ENCODE peak calls at places on chromosomes 6 and 20, in nine cellular contexts. D, M, A, Z, C, S, J, W and Q are unnamed samples.

GRCh38 chr6:82893889-82894652 is 171.6 kb downstream of the UBE3D start:
- DNase-seq in J (no peak), S (no peak), C (no peak), D (no peak), A (no peak), W (no peak), Z (no peak), M (no peak), Q (no peak)

GRCh38 chr20:22346716-22347115 is 237.7 kb downstream of the FOXA2 start:
- DNase-seq in J (no peak), C (no peak), W (no peak), D (no peak), Z (peak; percentile 18), A (no peak), S (no peak), M (no peak), Q (no peak)

GRCh38 chr6:153003294-153003645 is 761 bp upstream of the MTRF1L start:
- DNase-seq in S (no peak), J (no peak), A (no peak), C (no peak), Z (peak; percentile 33), M (no peak), D (no peak), W (no peak), Q (no peak)

GRCh38 chr6:47130086-47130485 is 88.0 kb upstream of the ADGRF1 start:
- DNase-seq in W (no peak), S (no peak), C (no peak), J (no peak), A (no peak), Z (no peak), D (no peak), M (no peak), Q (no peak)

GRCh38 chr20:57195023-57195758 is 71.2 kb downstream of the BMP7 start:
- DNase-seq in Z (no peak), W (no peak), D (no peak), S (no peak), C (peak; percentile 79), A (no peak), J (no peak), M (no peak), Q (peak; percentile 65)

GRCh38 chr6:34333858-34334257 is 58.6 kb downstream of the NUDT3 start:
- DNase-seq in W (no peak), J (no peak), A (no peak), Z (no peak), C (no peak), M (no peak), S (no peak), D (no peak), Q (no peak)

GRCh38 chr6:151914475-151914874 is 107.0 kb downstream of the ESR1 start:
- DNase-seq in J (no peak), S (no peak), Z (peak; percentile 7), A (no peak), D (no peak), W (no peak), C (no peak), M (no peak), Q (no peak)

GRCh38 chr20:25084616-25085187 is 2.8 kb upstream of the VSX1 start:
- DNase-seq in D (no peak), A (no peak), C (peak; percentile 79), J (no peak), Z (no peak), M (no peak), W (no peak), S (no peak), Q (no peak)

GRCh38 chr6:16238658-16239089 is 287 bp downstream of the GMPR start:
- DNase-seq in W (no peak), D (no peak), Z (no peak), M (no peak), J (no peak), A (no peak), C (no peak), S (no peak), Q (no peak)

GRCh38 chr6:16238057-16238657 is at the start of gene GMPR:
- DNase-seq in M (peak; percentile 82), C (peak; percentile 97), W (peak; percentile 74), J (peak; percentile 84), D (peak; percentile 60), Z (no peak), A (peak; percentile 88), S (peak; percentile 83), Q (peak; percentile 96)

GRCh38 chr6:16240618-16241320 is 2.4 kb downstream of the GMPR start:
- DNase-seq in J (no peak), M (no peak), D (no peak), Z (no peak), W (no peak), C (no peak), A (no peak), S (no peak), Q (no peak)

GRCh38 chr6:16239798-16240123 is 1.4 kb downstream of the GMPR start:
- DNase-seq in Z (peak; percentile 40), A (no peak), W (no peak), S (no peak), D (no peak), J (no peak), C (no peak), M (no peak), Q (no peak)

DNA sequence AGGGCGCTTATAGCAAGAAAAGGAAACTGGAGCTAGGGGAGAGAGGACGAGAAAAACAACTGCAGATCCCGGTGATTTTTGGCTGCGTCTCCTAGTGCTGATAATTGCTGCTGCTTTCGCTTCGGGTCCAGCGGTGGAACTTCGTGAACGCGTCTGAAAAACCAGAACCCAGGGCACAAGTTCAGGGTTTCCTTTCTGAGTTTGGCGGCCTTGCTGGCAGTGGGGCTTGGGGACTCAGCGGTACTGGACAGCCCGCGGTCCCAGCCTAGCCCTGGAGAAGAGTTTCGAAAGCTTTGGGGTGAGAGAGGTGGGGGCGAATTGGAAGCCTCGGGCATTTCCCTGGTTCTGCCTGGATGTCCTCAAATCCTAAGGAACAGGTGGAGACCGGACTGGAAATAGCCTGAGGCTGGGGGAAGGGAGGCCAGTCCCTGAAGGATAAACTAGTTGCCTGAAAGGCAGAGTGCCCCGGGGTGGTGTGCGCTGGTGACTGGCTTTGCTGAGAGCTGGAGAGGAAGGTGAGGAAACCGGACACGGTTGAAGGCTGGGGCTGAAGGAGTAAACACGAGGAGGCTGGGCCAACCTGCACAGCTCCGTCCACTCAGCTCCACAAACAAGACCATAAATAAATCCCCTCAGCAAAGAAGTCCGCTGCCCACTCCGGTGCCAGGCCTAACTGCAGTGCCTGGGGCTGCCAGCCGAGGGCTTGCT is 857 bp downstream of the GMPR start:
- DNase-seq in J (peak; percentile 72), M (peak; percentile 70), C (peak; percentile 81), Z (no peak), S (peak; percentile 70), D (no peak), A (peak; percentile 80), W (peak; percentile 58), Q (peak; percentile 92)
- TF ChIP-seq POLR2A in J (no peak), M (peak; percentile 27), C (no peak), Z (no peak), S (no peak), D (no peak), A (no peak), W (peak; percentile 36), Q (no peak)

GRCh38 chr20:48825551-48825885 is 2.3 kb downstream of the PREX1 start:
- DNase-seq in S (no peak), J (no peak), C (no peak), M (no peak), D (no peak), A (no peak), Z (no peak), W (no peak), Q (no peak)
- TF ChIP-seq POLR2A in S (no peak), J (no peak), C (no peak), M (no peak), D (no peak), A (no peak), Z (no peak), W (no peak), Q (no peak)

GRCh38 chr20:35286077-35286898 is 1.7 kb upstream of the EIF6 start:
- DNase-seq in D (no peak), M (no peak), A (no peak), J (no peak), C (no peak), S (no peak), Z (peak; percentile 86), W (no peak), Q (no peak)

GRCh38 chr20:35285806-35286076 is 1.2 kb upstream of the EIF6 start:
- DNase-seq in D (no peak), J (no peak), S (no peak), Z (peak; percentile 64), C (no peak), W (no peak), M (no peak), A (no peak), Q (no peak)

GRCh38 chr20:35284992-35285805 is 627 bp upstream of the EIF6 start:
- DNase-seq in A (no peak), M (no peak), J (no peak), S (no peak), Z (no peak), C (no peak), W (no peak), D (no peak), Q (no peak)

GRCh38 chr20:35283441-35284266 is 918 bp downstream of the EIF6 start:
- DNase-seq in M (no peak), S (no peak), C (no peak), D (no peak), W (no peak), J (no peak), A (no peak), Z (no peak), Q (no peak)

GRCh38 chr20:35284267-35284991 is at the start of gene EIF6:
- DNase-seq in A (peak; percentile 82), W (peak; percentile 84), J (peak; percentile 85), M (peak; percentile 89), D (peak; percentile 72), Z (peak; percentile 99), C (peak; percentile 94), S (peak; percentile 91), Q (no peak)
- TF ChIP-seq POLR2A in A (no peak), W (peak; percentile 40), J (no peak), M (peak; percentile 73), D (no peak), Z (peak; percentile 94), C (peak; percentile 7), S (peak; percentile 69), Q (no peak)

GRCh38 chr20:38866265-38867061 is 59.8 kb upstream of the FAM83D start:
- DNase-seq in A (no peak), M (no peak), C (no peak), S (no peak), D (no peak), W (no peak), Z (no peak), J (no peak), Q (no peak)

GRCh38 chr20:38862226-38862625 is 56.7 kb downstream of the PPP1R16B start:
- DNase-seq in A (no peak), D (no peak), W (no peak), J (no peak), Z (no peak), C (no peak), S (no peak), M (no peak), Q (no peak)

GRCh38 chr20:38864662-38865061 is 59.2 kb downstream of the PPP1R16B start:
- DNase-seq in A (no peak), S (no peak), J (no peak), C (no peak), D (no peak), Z (no peak), M (no peak), W (no peak), Q (peak; percentile 73)

GRCh38 chr20:38861071-38861401 is 55.5 kb downstream of the PPP1R16B start:
- DNase-seq in J (no peak), W (no peak), C (no peak), D (no peak), A (no peak), M (no peak), S (no peak), Z (no peak), Q (no peak)

DNA sequence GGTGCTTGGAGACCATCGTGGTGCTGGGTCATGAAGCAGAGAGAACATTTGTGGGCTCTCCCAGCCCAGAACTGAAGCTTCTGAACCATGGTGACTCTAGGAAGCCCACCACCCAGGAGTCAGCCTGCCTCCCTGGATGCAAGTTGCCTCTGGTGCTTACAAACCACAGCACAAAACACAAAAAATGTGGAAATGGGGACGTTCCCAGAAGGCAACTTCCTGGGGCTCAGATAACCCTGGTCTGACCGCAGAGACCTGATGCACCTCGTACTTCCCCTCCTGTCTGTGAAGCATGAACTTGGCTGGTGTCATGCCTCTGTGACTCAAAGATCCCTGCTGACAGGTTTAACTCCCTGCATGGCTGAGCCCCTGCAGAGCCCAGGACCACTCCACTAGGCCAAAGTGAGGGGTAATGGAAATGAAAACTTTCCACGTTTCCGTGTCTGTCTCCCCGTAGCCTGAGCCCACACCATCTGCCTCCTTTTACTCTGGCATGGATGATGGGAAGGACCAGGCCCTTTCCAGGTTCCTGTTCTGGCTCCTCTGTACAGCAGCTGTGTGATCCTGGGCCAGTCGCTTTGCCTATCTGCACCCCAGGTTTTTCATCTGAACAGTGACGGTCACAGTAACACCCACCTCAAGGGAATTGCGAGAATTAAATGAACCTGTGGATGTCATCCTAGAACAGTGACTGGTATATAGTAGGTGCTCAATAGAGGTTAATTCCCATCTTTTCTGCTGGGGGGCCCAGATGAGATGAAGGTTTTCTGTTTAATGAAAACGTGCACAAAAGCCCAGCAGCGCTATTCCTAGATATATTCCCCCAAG is 57.7 kb downstream of the PPP1R16B start:
- DNase-seq in J (no peak), C (no peak), D (no peak), M (peak; percentile 44), Z (no peak), W (no peak), S (peak; percentile 85), A (no peak), Q (peak; percentile 76)
- TF ChIP-seq POLR2A in J (no peak), C (no peak), D (no peak), M (no peak), Z (no peak), W (no peak), S (no peak), A (no peak), Q (no peak)